ENCODE peak calls at places on chromosome X, in eight cellular contexts. H, K, E, J, U, G, C and T are unnamed samples.

GRCh38 chrX:43655151-43655676 is 885 bp upstream of the MAOA start:
- DNase-seq in H (peak; percentile 36), K (peak; percentile 47), E (peak; percentile 24), J (peak; percentile 34), U (peak; percentile 29), G (peak; percentile 49), C (peak; percentile 54), T (no peak)

GRCh38 chrX:15664487-15665444 is at the start of gene CLTRN:
- DNase-seq in H (no peak), K (no peak), E (no peak), J (no peak), U (no peak), G (no peak), C (no peak), T (no peak)

GRCh38 chrX:66163849-66164401 is at the start of gene HEPH:
- DNase-seq in H (no peak), K (peak; percentile 1), E (no peak), J (no peak), U (peak; percentile 12), G (peak; percentile 58), C (peak; percentile 19), T (no peak)

GRCh38 chrX:139974496-139974895 is 9.2 kb upstream of the CXorf66 start:
- DNase-seq in H (no peak), K (no peak), E (no peak), J (no peak), U (no peak), G (no peak), C (no peak), T (no peak)

GRCh38 chrX:23901065-23901464 is 6.7 kb downstream of the APOO start:
- DNase-seq in H (no peak), K (peak; percentile 22), E (no peak), J (peak; percentile 33), U (peak; percentile 69), G (no peak), C (no peak), T (no peak)

GRCh38 chrX:38206542-38206941 is 14.1 kb downstream of the SRPX start:
- DNase-seq in H (no peak), K (no peak), E (no peak), J (no peak), U (no peak), G (no peak), C (no peak), T (no peak)

GRCh38 chrX:16114640-16115039 is 8.7 kb upstream of the GRPR start:
- DNase-seq in H (no peak), K (no peak), E (no peak), J (no peak), U (peak; percentile 88), G (no peak), C (no peak), T (no peak)

GRCh38 chrX:40097492-40098263 is at the start of gene BCOR:
- DNase-seq in H (peak; percentile 80), K (peak; percentile 82), E (peak; percentile 73), J (peak; percentile 77), U (no peak), G (peak; percentile 83), C (peak; percentile 81), T (peak; percentile 74)

GRCh38 chrX:49210406-49210805 is 10.4 kb upstream of the SYP start:
- DNase-seq in H (no peak), K (no peak), E (no peak), J (no peak), U (no peak), G (no peak), C (no peak), T (no peak)

GRCh38 chrX:97267376-97267775 is 383.7 kb downstream of the RPA4 start:
- DNase-seq in H (no peak), K (no peak), E (no peak), J (no peak), U (peak; percentile 1), G (no peak), C (no peak), T (no peak)

GRCh38 chrX:39982927-39983326 is 114.8 kb downstream of the BCOR start:
- DNase-seq in H (no peak), K (peak; percentile 17), E (no peak), J (no peak), U (no peak), G (no peak), C (no peak), T (no peak)

GRCh38 chrX:31301941-31302340 is 230.1 kb upstream of the FTHL17 start:
- DNase-seq in H (no peak), K (no peak), E (no peak), J (no peak), U (no peak), G (no peak), C (no peak), T (no peak)

GRCh38 chrX:35562395-35562794 is 235.7 kb upstream of the MAGEB16 start:
- DNase-seq in H (no peak), K (no peak), E (no peak), J (no peak), U (no peak), G (no peak), C (no peak), T (no peak)

GRCh38 chrX:10620121-10620699 is at the start of gene MID1:
- DNase-seq in H (peak; percentile 64), K (peak; percentile 73), E (peak; percentile 63), J (peak; percentile 86), U (peak; percentile 86), G (peak; percentile 87), C (peak; percentile 80), T (peak; percentile 43)

GRCh38 chrX:43813898-43814297 is 68.4 kb downstream of the MAOB start:
- DNase-seq in H (no peak), K (no peak), E (no peak), J (peak; percentile 1), U (no peak), G (peak; percentile 30), C (peak; percentile 22), T (peak; percentile 81)

GRCh38 chrX:33273521-33273920 is 62.2 kb upstream of the DMD start:
- DNase-seq in H (no peak), K (no peak), E (no peak), J (no peak), U (no peak), G (no peak), C (no peak), T (no peak)

GRCh38 chrX:103941201-103941975 is 21.0 kb upstream of the TMSB15B start:
- DNase-seq in H (no peak), K (peak; percentile 7), E (no peak), J (no peak), U (peak; percentile 19), G (peak; percentile 45), C (no peak), T (peak; percentile 33)

GRCh38 chrX:129686422-129686948 is 31.7 kb upstream of the APLN start:
- DNase-seq in H (peak; percentile 25), K (peak; percentile 2), E (peak; percentile 46), J (no peak), U (no peak), G (no peak), C (peak; percentile 65), T (no peak)

GRCh38 chrX:134547047-134547679 is 87.2 kb downstream of the HPRT1 start:
- DNase-seq in H (no peak), K (no peak), E (no peak), J (no peak), U (peak; percentile 24), G (no peak), C (no peak), T (no peak)

GRCh38 chrX:134548844-134549205 is 88.9 kb downstream of the HPRT1 start:
- DNase-seq in H (no peak), K (no peak), E (no peak), J (no peak), U (no peak), G (peak; percentile 34), C (no peak), T (no peak)

GRCh38 chrX:134554291-134554690 is 94.3 kb downstream of the HPRT1 start:
- DNase-seq in H (no peak), K (no peak), E (no peak), J (no peak), U (no peak), G (no peak), C (no peak), T (no peak)

GRCh38 chrX:134548257-134548732 is 88.3 kb downstream of the HPRT1 start:
- DNase-seq in H (no peak), K (no peak), E (no peak), J (no peak), U (no peak), G (peak; percentile 37), C (no peak), T (peak; percentile 36)

GRCh38 chrX:134551365-134552095 is 91.6 kb downstream of the HPRT1 start:
- DNase-seq in H (no peak), K (no peak), E (no peak), J (no peak), U (peak; percentile 55), G (no peak), C (no peak), T (no peak)
- H3K4me3 ChIP-seq in H (peak overlapping the region; percentile 64), K (no peak overlapping the region), E (peak overlapping the region; percentile 71), J (peak overlapping the region; percentile 75), U (peak overlapping the region; percentile 12), G (peak overlapping the region; percentile 73), C (no peak overlapping the region), T (no peak overlapping the region)

GRCh38 chrX:135520022-135520552 is 373 bp upstream of the INTS6L start:
- DNase-seq in H (no peak), K (no peak), E (no peak), J (no peak), U (no peak), G (peak; percentile 38), C (no peak), T (no peak)
- H3K4me3 ChIP-seq in H (peak overlapping the region; percentile 73), K (no peak overlapping the region), E (peak overlapping the region; percentile 76), J (peak overlapping the region; percentile 64), U (peak overlapping the region; percentile 63), G (peak overlapping the region; percentile 15), C (peak overlapping the region; percentile 59), T (peak overlapping the region; percentile 75)

DNA sequence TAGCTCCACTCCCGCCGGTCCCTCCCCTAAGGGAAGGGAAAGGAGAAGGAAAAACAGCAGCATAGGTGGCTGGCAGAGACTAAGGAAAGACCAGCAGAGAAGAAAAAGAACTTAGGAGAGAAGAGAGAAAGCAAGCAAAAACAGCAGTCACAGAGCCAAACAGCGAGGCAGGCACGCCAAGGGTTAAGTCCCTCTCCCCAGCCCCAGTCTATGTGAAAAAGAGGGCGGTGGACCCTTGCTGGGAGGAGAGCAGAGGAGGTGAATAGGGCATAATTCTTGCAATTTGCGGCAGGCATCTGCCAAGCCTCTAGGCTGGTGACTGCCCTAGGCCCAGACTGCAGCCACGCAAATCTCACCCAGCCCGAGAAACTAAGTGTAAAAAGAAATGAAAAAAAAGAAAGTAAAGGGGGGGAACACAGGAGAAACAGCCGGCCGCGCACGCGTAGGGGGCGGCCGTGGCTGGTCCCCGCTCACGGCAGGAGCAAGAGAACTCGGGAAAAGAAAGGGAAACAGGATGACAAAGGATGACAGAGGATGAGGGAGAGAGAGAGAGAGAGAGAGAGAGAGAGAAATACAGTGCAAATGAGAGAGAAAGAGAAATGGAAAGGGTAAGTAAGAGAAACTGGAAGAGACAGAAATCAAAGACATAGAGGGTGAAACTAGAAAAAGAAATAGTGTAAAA is 48.6 kb downstream of the MAGEA9 start:
- DNase-seq in H (no peak), K (no peak), E (no peak), J (peak; percentile 3), U (peak; percentile 55), G (peak; percentile 34), C (no peak), T (no peak)
- H3K4me3 ChIP-seq in H (peak overlapping the region; percentile 30), K (no peak overlapping the region), E (peak overlapping the region; percentile 44), J (peak overlapping the region; percentile 21), U (peak overlapping the region; percentile 25), G (peak overlapping the region; percentile 18), C (peak overlapping the region; percentile 23), T (no peak overlapping the region)

DNA sequence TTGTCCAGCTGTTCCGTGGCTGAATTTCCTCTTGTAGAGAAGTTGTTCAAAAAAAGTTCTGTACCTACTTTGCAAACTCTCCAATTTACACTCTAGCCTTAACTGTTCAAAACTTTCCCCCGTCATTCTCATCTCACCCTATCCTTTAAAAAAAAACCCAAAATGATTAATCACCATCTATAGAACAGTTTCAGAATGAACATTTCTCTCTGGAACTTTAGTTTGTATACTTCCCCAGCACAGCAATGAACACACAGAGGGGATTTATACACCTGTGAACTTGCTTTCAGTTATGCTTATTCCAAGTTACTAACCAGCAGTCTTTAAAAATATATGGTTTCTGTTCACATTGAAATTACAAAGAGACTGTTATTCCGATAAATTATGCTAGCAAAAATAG is 1.2 kb downstream of the GEMIN8 start:
- DNase-seq in H (no peak), K (no peak), E (no peak), J (no peak), U (no peak), G (no peak), C (no peak), T (no peak)
- H3K4me3 ChIP-seq in H (peak overlapping the region; percentile 73), K (no peak overlapping the region), E (peak overlapping the region; percentile 79), J (peak overlapping the region; percentile 61), U (peak overlapping the region; percentile 62), G (peak overlapping the region; percentile 45), C (no peak overlapping the region), T (peak overlapping the region; percentile 70)